ENCODE peak calls at places on chromosomes 5 and 9, in six cellular contexts. M, W, J, P, H and X are unnamed samples. For H3K4me1, the result is how much of the 10 kb centered on the place peaks cover.

GRCh38 chr9:22623236-22623635 is 176.6 kb downstream of the DMRTA1 start:
- DNase-seq in M (no peak), W (no peak), J (no peak), P (no peak), H (no peak), X (no peak)

GRCh38 chr9:101478444-101478843 is 42.9 kb upstream of the ALDOB start:
- DNase-seq in M (no peak), W (no peak), J (peak), P (no peak), H (no peak), X (no peak)

GRCh38 chr9:111961575-111961974 is 65.0 kb downstream of the UGCG start:
- DNase-seq in M (peak), W (no peak), J (no peak), P (no peak), H (no peak), X (peak)

GRCh38 chr9:70478963-70479641 is 64.6 kb upstream of the KLF9 start:
- DNase-seq in M (no peak), W (no peak), J (no peak), P (peak), H (peak), X (no peak)

GRCh38 chr9:112046181-112046580 is 128.9 kb downstream of the SUSD1 start:
- DNase-seq in M (peak), W (no peak), J (no peak), P (no peak), H (no peak), X (no peak)

GRCh38 chr9:88396836-88397577 is 8.8 kb downstream of the SPIN1 start:
- DNase-seq in M (peak), W (no peak), J (no peak), P (no peak), H (no peak), X (no peak)

GRCh38 chr5:57175586-57175985 is 1.7 kb downstream of the GPBP1 start:
- DNase-seq in M (no peak), W (peak), J (peak), P (no peak), H (no peak), X (peak)

GRCh38 chr5:39767906-39768305 is 343.1 kb upstream of the DAB2 start:
- DNase-seq in M (no peak), W (no peak), J (no peak), P (no peak), H (no peak), X (no peak)

GRCh38 chr9:128503870-128504269 is 649 bp upstream of the GLE1 start:
- DNase-seq in M (peak), W (no peak), J (peak), P (no peak), H (no peak), X (no peak)

GRCh38 chr5:9456435-9457042 is 89.3 kb downstream of the SEMA5A start:
- DNase-seq in M (peak), W (no peak), J (peak), P (no peak), H (peak), X (no peak)

GRCh38 chr5:114116981-114117380 is 244.9 kb upstream of the KCNN2 start:
- DNase-seq in M (no peak), W (no peak), J (no peak), P (no peak), H (no peak), X (no peak)

GRCh38 chr9:96448546-96449170 is 1.3 kb upstream of the HABP4 start:
- DNase-seq in M (no peak), W (no peak), J (no peak), P (no peak), H (no peak), X (no peak)

GRCh38 chr5:68287976-68288755 is 72.6 kb downstream of the PIK3R1 start:
- DNase-seq in M (peak), W (peak), J (peak), P (peak), H (no peak), X (peak)

DNA sequence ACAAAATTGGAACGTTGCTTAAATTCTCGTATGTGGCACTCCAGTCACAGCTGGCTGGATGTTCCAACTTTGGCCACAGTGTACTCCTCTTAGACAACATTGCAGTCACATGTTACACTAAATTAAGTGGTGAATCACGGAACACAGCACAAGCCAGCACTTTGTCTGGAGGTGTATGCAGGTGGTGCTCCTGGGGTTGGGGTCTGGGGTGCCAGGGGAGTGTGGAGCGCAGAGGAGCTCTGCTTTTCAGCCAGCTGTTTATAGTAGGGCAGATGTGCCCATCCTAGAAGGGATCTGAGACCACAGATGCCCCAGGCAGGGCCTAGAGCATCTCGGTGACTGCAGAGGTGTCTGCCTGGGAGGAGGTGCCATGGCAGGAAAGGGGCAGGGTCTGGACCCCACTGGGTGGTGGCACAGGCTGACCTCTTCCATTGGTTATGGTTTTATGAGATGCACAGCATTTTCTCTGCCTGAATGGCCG is 82.6 kb downstream of the WNK2 start:
- DNase-seq in M (no peak), W (no peak), J (no peak), P (no peak), H (no peak), X (no peak)
- H3K4me1 ChIP-seq in M (under half), W (under half), J (under half), P (under half), H (under half), X (half or more)

GRCh38 chr9:682633-683508 is 158.6 kb upstream of the DMRT1 start:
- DNase-seq in M (peak), W (no peak), J (no peak), P (no peak), H (no peak), X (no peak)

GRCh38 chr9:676780-677458 is 164.6 kb upstream of the DMRT1 start:
- DNase-seq in M (no peak), W (no peak), J (no peak), P (no peak), H (no peak), X (no peak)

GRCh38 chr9:680106-680505 is 161.4 kb upstream of the DMRT1 start:
- DNase-seq in M (no peak), W (no peak), J (no peak), P (no peak), H (no peak), X (no peak)

GRCh38 chr9:677461-678097 is 163.9 kb upstream of the DMRT1 start:
- DNase-seq in M (peak), W (no peak), J (no peak), P (no peak), H (no peak), X (no peak)

DNA sequence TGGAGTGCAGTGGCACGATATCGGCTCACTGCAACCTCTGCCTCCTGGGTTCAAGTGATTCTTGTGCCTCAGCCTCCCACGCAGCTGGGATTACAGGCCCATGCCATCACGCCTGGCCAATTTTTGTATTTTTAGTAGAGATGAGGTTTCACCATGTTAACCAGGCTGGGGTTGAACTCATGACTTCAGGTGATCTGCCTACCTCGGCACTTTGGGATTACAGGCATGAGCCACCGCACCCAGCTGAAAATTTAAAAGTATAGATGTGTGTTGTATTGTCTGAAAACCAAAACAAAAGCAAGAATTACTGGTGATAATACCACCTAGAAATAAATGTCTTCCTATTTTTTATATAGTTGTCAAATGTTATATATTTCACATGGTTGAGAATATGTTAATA is 162.0 kb upstream of the DMRT1 start:
- DNase-seq in M (no peak), W (no peak), J (no peak), P (no peak), H (no peak), X (no peak)
- H3K4me1 ChIP-seq in M (under half), W (under half), J (under half), P (under half), H (under half), X (under half)

GRCh38 chr9:136693135-136693489 is 5.9 kb upstream of the AGPAT2 start:
- DNase-seq in M (no peak), W (no peak), J (no peak), P (no peak), H (no peak), X (no peak)

GRCh38 chr9:136690841-136691261 is 3.6 kb upstream of the AGPAT2 start:
- DNase-seq in M (no peak), W (no peak), J (no peak), P (peak), H (no peak), X (no peak)

GRCh38 chr9:136691316-136692189 is 4.3 kb upstream of the AGPAT2 start:
- DNase-seq in M (no peak), W (no peak), J (no peak), P (no peak), H (no peak), X (no peak)

GRCh38 chr9:136693490-136694162 is 6.4 kb upstream of the AGPAT2 start:
- DNase-seq in M (peak), W (no peak), J (no peak), P (no peak), H (no peak), X (no peak)

DNA sequence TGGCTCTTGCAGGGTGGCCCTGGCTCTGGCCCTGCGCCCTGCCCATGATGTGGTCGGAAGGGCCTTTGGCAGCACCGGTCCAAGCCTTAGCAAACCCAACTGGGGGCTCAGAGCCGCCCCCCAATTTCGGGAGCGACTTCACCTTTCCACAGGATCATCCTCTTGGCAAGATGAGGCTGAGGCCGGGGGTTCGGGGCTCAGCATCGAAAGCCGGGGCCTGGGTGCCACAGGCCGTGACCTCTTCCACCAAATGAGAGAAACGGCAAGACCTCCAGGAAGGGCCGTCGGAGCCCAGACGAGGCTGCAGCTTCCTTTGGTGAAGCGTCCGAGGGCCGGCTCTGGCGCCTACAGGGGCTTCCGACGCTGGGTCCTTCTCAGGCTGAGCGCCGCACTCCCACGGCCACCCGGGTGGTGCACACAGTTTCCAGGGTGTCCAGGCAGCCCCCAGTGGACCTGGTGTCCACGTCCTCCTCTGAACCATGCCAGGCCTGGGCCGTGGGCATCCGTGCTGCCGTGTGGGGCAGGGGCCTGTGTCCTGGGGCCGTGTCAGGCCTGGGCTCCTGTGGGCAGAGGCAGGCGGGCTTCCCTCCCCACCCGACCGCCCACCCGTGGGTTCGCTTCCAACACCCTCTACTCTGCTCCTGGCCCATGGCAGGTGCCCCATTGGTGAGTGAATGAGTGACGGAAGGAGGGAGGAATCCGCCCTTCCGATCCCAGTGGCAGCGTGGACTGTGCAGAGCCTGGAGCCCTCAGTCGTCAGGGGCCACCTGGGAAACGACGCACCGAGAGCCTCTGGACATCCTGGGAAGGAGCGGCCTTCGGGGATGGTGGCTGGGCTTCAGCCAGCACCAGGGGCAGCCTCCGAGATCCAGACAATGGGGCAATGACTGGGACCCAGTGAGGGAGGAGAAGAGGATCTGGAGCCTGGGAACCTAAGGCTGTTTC is 5.2 kb upstream of the AGPAT2 start:
- DNase-seq in M (no peak), W (no peak), J (no peak), P (no peak), H (no peak), X (no peak)
- H3K4me1 ChIP-seq in M (under half), W (under half), J (under half), P (under half), H (under half), X (under half)

GRCh38 chr5:173246135-173246495 is 11.1 kb upstream of the NKX2-5 start:
- DNase-seq in M (no peak), W (no peak), J (peak), P (no peak), H (no peak), X (no peak)
- H3K4me1 ChIP-seq in M (under half), W (under half), J (half or more), P (under half), H (under half), X (under half)

GRCh38 chr9:97984188-97985057 is 1.3 kb downstream of the ANP32B start:
- DNase-seq in M (peak), W (peak), J (peak), P (peak), H (peak), X (peak)

GRCh38 chr9:97987490-97987889 is 4.3 kb downstream of the ANP32B start:
- DNase-seq in M (no peak), W (no peak), J (no peak), P (no peak), H (no peak), X (peak)

GRCh38 chr9:97985058-97985861 is 2.1 kb downstream of the ANP32B start:
- DNase-seq in M (no peak), W (peak), J (peak), P (no peak), H (peak), X (peak)

GRCh38 chr9:97983524-97984187 is 515 bp downstream of the ANP32B start:
- DNase-seq in M (peak), W (peak), J (peak), P (peak), H (peak), X (peak)

GRCh38 chr9:97986466-97986865 is 3.3 kb downstream of the ANP32B start:
- DNase-seq in M (no peak), W (no peak), J (no peak), P (no peak), H (no peak), X (no peak)
- H3K4me1 ChIP-seq in M (under half), W (half or more), J (under half), P (under half), H (under half), X (half or more)

DNA sequence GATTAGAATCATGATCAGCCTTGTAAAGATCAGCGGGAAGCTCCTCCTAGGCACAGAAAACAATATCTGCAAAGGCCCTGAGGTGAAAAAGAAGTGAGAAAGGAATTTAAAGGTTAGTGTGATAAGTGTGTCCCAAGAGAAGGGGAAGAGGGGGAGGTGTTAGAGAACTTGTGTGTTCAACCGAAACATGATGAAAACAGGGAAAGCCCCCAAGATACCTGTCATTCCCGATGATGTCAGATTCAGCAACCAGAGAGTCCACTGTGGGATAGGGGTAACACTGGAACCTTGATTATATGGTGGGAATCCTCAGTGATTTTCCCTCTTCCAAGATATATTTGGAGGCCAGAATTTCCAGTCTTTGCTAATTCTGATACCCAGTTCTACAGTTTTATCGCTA is 15.4 kb upstream of the BNC2 start:
- DNase-seq in M (no peak), W (no peak), J (no peak), P (no peak), H (no peak), X (no peak)
- H3K4me1 ChIP-seq in M (under half), W (under half), J (under half), P (under half), H (under half), X (under half)

GRCh38 chr5:2752875-2753435 is 1.5 kb upstream of the IRX2 start:
- DNase-seq in M (no peak), W (no peak), J (peak), P (no peak), H (no peak), X (no peak)

GRCh38 chr5:2752059-2752874 is 790 bp upstream of the IRX2 start:
- DNase-seq in M (no peak), W (no peak), J (peak), P (no peak), H (no peak), X (no peak)

GRCh38 chr5:2754621-2755370 is 3.3 kb upstream of the IRX2 start:
- DNase-seq in M (no peak), W (no peak), J (peak), P (peak), H (no peak), X (no peak)

GRCh38 chr5:2755371-2755715 is 3.9 kb upstream of the IRX2 start:
- DNase-seq in M (no peak), W (no peak), J (no peak), P (peak), H (no peak), X (peak)

DNA sequence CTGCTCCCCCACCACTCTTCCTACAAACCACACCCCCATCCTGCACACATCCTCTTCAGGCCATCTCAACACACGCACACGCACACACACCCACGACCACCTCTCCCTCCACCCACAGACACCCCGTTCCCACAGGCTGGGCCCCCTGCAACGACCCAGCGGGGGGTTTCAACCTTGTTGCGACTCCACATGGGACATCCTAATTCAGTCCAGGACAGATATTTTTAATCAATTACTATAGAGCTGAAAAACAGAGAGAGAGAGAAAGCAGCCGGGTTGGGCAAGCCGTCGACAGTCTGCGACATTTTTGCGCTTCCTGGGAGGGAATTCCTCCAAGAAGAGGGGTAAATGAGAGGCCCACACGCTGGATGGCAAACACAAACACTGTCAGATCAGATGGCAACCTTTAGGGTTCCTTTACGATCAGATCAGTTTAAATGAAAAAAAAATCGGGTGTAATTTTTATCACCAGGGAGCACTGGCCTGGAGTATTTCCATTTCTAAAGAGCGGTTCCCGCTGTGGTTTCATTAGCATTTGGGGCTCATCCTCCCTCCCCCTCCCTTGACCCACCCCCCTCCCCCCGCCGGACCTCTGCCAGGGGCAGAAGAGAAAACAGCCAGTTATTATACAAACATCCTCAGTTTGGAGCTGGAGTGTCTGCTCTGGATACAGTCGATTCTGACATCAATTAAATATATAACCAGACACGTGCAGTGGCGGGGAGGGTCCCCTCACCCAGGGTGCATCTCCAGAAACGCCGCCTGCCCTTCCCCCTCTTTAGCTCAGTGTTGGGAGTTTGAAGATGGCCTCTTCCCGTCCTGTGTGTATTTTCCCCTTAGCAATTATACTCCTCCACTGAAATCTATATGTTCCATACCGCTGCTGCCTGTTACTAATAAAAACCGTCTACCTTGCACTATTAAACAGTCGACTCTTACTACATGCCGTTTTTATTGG is 2.3 kb upstream of the IRX2 start:
- DNase-seq in M (no peak), W (no peak), J (peak), P (no peak), H (no peak), X (peak)
- H3K4me1 ChIP-seq in M (under half), W (under half), J (under half), P (under half), H (under half), X (under half)

GRCh38 chr9:124013263-124014211 is 2.0 kb downstream of the LHX2 start:
- DNase-seq in M (no peak), W (no peak), J (peak), P (no peak), H (no peak), X (no peak)
- H3K4me1 ChIP-seq in M (under half), W (under half), J (under half), P (under half), H (under half), X (under half)

DNA sequence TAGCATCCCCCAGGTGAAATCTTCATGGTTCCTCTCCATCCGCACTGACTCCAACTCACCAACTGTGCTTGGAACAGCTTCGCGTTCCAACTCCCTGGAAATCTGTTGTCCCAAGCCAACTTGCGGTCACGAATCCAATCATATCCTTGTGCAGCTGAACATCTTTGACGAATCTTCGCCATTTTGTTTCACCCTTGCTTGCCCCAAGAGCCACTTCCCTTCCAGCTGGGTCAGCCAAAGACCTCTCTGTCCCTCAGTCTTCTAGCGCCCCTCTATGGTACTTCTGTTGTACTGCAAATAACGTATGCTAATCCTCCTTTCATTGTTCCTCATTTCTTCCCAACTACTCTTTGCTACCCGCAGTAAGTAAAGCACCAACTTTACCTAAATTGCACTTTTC is 61.0 kb upstream of the TARS1 start:
- DNase-seq in M (no peak), W (no peak), J (peak), P (no peak), H (no peak), X (no peak)
- H3K4me1 ChIP-seq in M (under half), W (under half), J (under half), P (under half), H (under half), X (under half)

GRCh38 chr5:5432020-5432707 is 9.7 kb downstream of the ICE1 start:
- DNase-seq in M (peak), W (no peak), J (no peak), P (no peak), H (no peak), X (no peak)
- H3K4me1 ChIP-seq in M (under half), W (under half), J (under half), P (under half), H (under half), X (under half)